ENCODE peak calls at places on chromosomes 13 and 19, in seven cellular contexts. E, V, K, R, L, Q and F are unnamed samples.

GRCh38 chr19:16361254-16361653 is 36.6 kb downstream of the KLF2 start:
- DNase-seq in Q (no peak), R (no peak), V (no peak), K (no peak), E (no peak), L (peak; percentile 43), F (no peak)

GRCh38 chr19:5120321-5120720 is 151.4 kb downstream of the KDM4B start:
- DNase-seq in V (no peak), Q (no peak), R (no peak), K (no peak), E (no peak), L (no peak), F (no peak)

GRCh38 chr13:99416411-99417121 is 84.7 kb upstream of the TM9SF2 start:
- DNase-seq in V (no peak), L (no peak), R (no peak), Q (no peak), K (no peak), E (no peak), F (no peak)

GRCh38 chr19:33280351-33280921 is 21.9 kb downstream of the CEBPA start:
- DNase-seq in V (no peak), Q (no peak), K (no peak), L (no peak), E (peak; percentile 86), R (no peak), F (peak; percentile 79)

GRCh38 chr13:97945342-97945741 is 8.1 kb upstream of the IPO5 start:
- DNase-seq in R (no peak), V (no peak), L (no peak), E (no peak), K (no peak), Q (no peak), F (no peak)

GRCh38 chr19:54893406-54893805 is 12.5 kb upstream of the NCR1 start:
- DNase-seq in E (no peak), Q (no peak), V (no peak), L (no peak), K (no peak), R (no peak), F (no peak)

GRCh38 chr13:112532837-112533745 is 54.9 kb downstream of the TUBGCP3 start:
- DNase-seq in Q (no peak), K (no peak), R (no peak), E (no peak), L (no peak), V (no peak), F (no peak)

GRCh38 chr13:94382520-94382919 is 97.0 kb downstream of the DCT start:
- DNase-seq in L (no peak), K (no peak), Q (no peak), R (no peak), E (no peak), V (no peak), F (no peak)

GRCh38 chr13:24050292-24050711 is 110.2 kb upstream of the SPATA13 start:
- DNase-seq in L (peak; percentile 76), K (no peak), Q (no peak), E (no peak), V (peak; percentile 32), R (no peak), F (no peak)

GRCh38 chr19:6047741-6048231 is 62.5 kb downstream of the RFX2 start:
- DNase-seq in Q (no peak), K (no peak), L (peak; percentile 56), V (no peak), E (no peak), R (peak; percentile 70), F (no peak)

GRCh38 chr19:35792888-35793287 is 17.5 kb downstream of the ARHGAP33 start:
- DNase-seq in K (no peak), E (no peak), L (no peak), Q (no peak), R (no peak), V (no peak), F (no peak)

GRCh38 chr13:54183728-54184127 is 1155.1 kb downstream of the OLFM4 start:
- DNase-seq in K (no peak), L (no peak), E (no peak), Q (no peak), R (no peak), V (no peak), F (no peak)

GRCh38 chr13:54187461-54187860 is 1158.8 kb downstream of the OLFM4 start:
- DNase-seq in E (no peak), R (no peak), K (no peak), L (no peak), Q (no peak), V (no peak), F (no peak)

GRCh38 chr13:54185101-54185500 is 1156.5 kb downstream of the OLFM4 start:
- DNase-seq in K (no peak), V (no peak), R (no peak), E (no peak), Q (no peak), L (no peak), F (no peak)

GRCh38 chr13:54184576-54184975 is 1156.0 kb downstream of the OLFM4 start:
- DNase-seq in K (no peak), Q (no peak), V (no peak), L (no peak), R (no peak), E (no peak), F (no peak)

GRCh38 chr13:54185785-54186184 is 1157.2 kb downstream of the OLFM4 start:
- DNase-seq in K (no peak), R (peak; percentile 48), Q (no peak), V (no peak), E (no peak), L (no peak), F (no peak)
- TF ChIP-seq CTCF in K (no peak), R (no peak), Q (peak; percentile 29), V (no peak), E (no peak), L (no peak), F (no peak)

GRCh38 chr13:41847216-41847615 is 113.7 kb downstream of the VWA8 start:
- DNase-seq in K (no peak), E (no peak), L (no peak), V (no peak), Q (no peak), R (no peak), F (no peak)

DNA sequence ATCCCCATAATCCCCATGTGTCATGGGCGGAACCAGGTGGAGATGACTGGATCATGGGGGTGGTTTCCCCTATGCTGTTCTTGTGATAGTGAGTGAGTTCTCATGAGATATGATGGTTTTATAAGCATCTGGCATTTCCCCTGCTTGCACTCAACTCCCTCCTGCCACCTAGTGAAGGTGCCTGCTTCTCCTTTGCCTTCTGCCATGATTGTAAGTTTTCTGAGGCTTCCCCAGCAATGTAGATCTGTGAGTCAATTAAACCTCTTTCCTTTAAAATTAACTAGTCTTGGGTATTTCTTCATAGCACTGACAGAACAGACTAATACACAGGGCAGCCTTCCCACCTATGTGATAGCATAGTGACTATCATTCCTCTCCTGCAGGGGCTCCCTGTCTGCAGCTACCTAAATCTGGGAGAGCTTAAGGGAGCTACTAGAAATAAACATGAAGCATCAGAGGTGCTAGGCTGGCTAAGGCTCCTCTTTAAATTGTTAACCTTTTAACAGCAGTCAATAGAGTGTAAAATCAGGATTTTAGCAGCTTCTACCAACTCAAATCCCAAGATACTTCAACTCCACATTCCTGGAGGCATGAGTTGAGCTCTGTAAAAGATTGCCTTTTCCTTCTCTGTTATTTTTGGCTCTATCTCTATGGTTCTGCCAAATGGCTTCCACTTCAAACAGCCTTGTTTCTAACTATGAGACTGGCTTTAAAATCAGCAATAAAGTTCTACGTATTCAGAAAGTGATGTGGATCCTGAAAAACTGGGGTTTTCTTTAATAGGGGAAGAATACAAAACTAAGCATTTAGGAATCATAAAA is 112.3 kb downstream of the VWA8 start:
- DNase-seq in L (peak; percentile 32), E (no peak), R (peak; percentile 5), V (no peak), K (no peak), Q (no peak), F (no peak)
- TF ChIP-seq CTCF in L (peak; percentile 13), E (no peak), R (peak; percentile 5), V (no peak), K (no peak), Q (peak; percentile 3), F (no peak)

GRCh38 chr13:28820099-28821051 is at the start of gene MTUS2:
- DNase-seq in E (no peak), L (no peak), Q (no peak), V (no peak), K (no peak), R (peak; percentile 44), F (peak; percentile 41)

GRCh38 chr13:28817204-28817603 is 2.9 kb upstream of the MTUS2 start:
- DNase-seq in R (peak; percentile 55), V (no peak), K (no peak), Q (no peak), E (no peak), L (no peak), F (no peak)

GRCh38 chr13:28819046-28819747 is 942 bp upstream of the MTUS2 start:
- DNase-seq in L (peak; percentile 17), V (no peak), K (no peak), E (no peak), R (peak; percentile 57), Q (no peak), F (peak; percentile 21)

GRCh38 chr13:28822161-28822560 is 2.0 kb downstream of the MTUS2 start:
- DNase-seq in R (no peak), K (no peak), V (no peak), L (no peak), E (no peak), Q (no peak), F (no peak)

GRCh38 chr13:28819748-28820098 is 416 bp upstream of the MTUS2 start:
- DNase-seq in R (peak; percentile 86), V (no peak), E (no peak), Q (no peak), K (peak; percentile 4), L (peak; percentile 8), F (peak; percentile 78)
- TF ChIP-seq CTCF in R (no peak), V (no peak), E (no peak), Q (peak; percentile 28), K (no peak), L (no peak), F (peak; percentile 65)

DNA sequence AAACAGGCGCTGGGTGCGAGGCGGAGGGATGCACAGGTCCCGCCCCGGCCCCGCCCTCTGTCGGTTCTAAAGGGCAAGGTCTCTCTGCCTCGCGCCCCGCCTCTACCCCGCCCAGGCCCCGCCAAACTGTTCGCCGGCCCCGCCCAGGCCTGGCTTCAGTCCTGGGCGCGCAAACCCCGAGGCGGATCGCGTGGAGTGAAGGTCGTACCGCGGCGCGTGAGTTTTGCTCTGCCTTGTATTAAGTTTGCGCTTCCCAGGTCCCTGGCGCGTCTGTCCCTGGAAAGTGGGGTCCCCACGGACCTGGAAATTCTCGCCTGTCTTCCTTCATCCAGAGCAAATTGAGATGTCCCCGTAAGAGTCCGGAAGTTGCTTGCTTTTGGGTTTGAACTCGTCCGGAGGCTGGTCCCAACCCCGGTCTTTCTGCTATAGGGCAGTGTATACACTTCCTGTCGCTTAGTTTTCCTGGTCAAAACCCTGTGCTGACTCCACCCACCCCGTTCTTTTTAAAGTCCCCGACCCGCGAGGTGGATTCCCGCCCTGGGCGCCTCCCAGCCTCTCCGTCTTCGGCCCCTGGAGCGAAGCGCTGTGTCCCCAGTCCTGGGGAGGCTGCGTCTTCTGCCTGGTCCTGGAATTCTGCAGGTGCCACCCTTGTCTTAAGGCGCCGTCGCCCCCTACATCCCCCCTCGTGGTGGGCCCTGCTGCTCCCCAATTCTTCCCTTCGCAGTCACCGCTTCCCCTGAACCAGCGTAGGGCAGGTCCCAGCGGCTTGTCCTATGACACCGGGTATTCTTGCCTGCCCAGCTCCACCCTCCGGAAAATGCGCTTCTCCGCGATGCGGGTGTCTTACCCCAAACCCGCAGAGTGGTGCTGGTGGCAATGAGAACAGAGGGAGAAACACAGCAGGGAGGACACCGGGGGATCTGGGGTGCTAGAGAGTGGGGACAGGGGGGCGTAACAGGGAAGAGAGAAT is 8.6 kb downstream of the ZNF808 start:
- DNase-seq in L (peak; percentile 71), E (peak; percentile 67), V (peak; percentile 81), R (peak; percentile 93), Q (peak; percentile 33), K (peak; percentile 86), F (peak; percentile 78)
- TF ChIP-seq CTCF in L (no peak), E (no peak), V (no peak), R (no peak), Q (no peak), K (peak; percentile 19), F (no peak)